ENCODE peak calls at places on chromosomes 16 and 17, in four cellular contexts. R is K562, C is H1, V is HepG2. A is an unnamed sample.

GRCh38 chr17:12789976-12790805 is 893 bp downstream of the ARHGAP44 start:
- DNase-seq in R (no peak), C (no peak), V (no peak), A (no peak)

GRCh38 chr16:9844361-9844760 is 337.9 kb downstream of the GRIN2A start:
- DNase-seq in R (no peak), C (no peak), V (no peak), A (peak)

GRCh38 chr17:45902892-45903346 is 8.6 kb downstream of the MAPT start:
- DNase-seq in R (peak), C (no peak), V (peak), A (peak)

GRCh38 chr16:37511-37910 is 15.9 kb downstream of the POLR3K start:
- DNase-seq in R (no peak), C (no peak), V (no peak), A (no peak)

GRCh38 chr17:40499551-40500189 is 1.8 kb downstream of the TNS4 start:
- DNase-seq in R (no peak), C (no peak), V (peak), A (peak)

GRCh38 chr17:81161536-81161935 is 3.8 kb upstream of the PVALEF start:
- DNase-seq in R (no peak), C (no peak), V (no peak), A (no peak)

GRCh38 chr17:81484195-81484979 is 28.2 kb downstream of the ACTG1 start:
- DNase-seq in R (peak), C (peak), V (peak), A (peak)

GRCh38 chr16:84735846-84736586 is 36.2 kb downstream of the USP10 start:
- DNase-seq in R (no peak), C (no peak), V (peak), A (no peak)

GRCh38 chr17:4536742-4537411 is 18.3 kb downstream of the MYBBP1A start:
- DNase-seq in R (no peak), C (no peak), V (no peak), A (no peak)

GRCh38 chr17:78645421-78646295 is 68.5 kb upstream of the DNAH17 start:
- DNase-seq in R (no peak), C (no peak), V (no peak), A (peak)

GRCh38 chr16:51049678-51050378 is 101.2 kb downstream of the SALL1 start:
- DNase-seq in R (peak), C (no peak), V (no peak), A (no peak)

GRCh38 chr17:78724544-78724943 is 57.5 kb downstream of the CYTH1 start:
- DNase-seq in R (no peak), C (no peak), V (no peak), A (no peak)

GRCh38 chr17:3033741-3034577 is 29.4 kb downstream of the OR1D5 start:
- DNase-seq in R (no peak), C (no peak), V (no peak), A (no peak)

GRCh38 chr16:11263737-11264136 is 5.4 kb downstream of the TNP2 start:
- DNase-seq in R (no peak), C (no peak), V (no peak), A (no peak)

GRCh38 chr16:81703177-81704155 is 75.6 kb upstream of the PLCG2 start:
- DNase-seq in R (no peak), C (no peak), V (no peak), A (peak)

GRCh38 chr16:30697264-30698138 is 1.5 kb upstream of the SRCAP start:
- DNase-seq in R (peak), C (peak), V (no peak), A (peak)

GRCh38 chr17:80746262-80746935 is 201.8 kb downstream of the RPTOR start:
- DNase-seq in R (no peak), C (no peak), V (no peak), A (no peak)

GRCh38 chr17:74180336-74180735 is 23.1 kb upstream of the RPL38 start:
- DNase-seq in R (no peak), C (no peak), V (no peak), A (no peak)

GRCh38 chr17:59370580-59371299 is 39.3 kb downstream of the YPEL2 start:
- DNase-seq in R (no peak), C (no peak), V (no peak), A (no peak)

GRCh38 chr17:81844887-81845286 is 10.0 kb upstream of the PPP1R27 start:
- DNase-seq in R (no peak), C (no peak), V (no peak), A (no peak)

GRCh38 chr17:5762191-5762590 is 177.9 kb upstream of the NLRP1 start:
- DNase-seq in R (no peak), C (no peak), V (no peak), A (no peak)

GRCh38 chr16:89919535-89920406 is 1.1 kb downstream of the MC1R start:
- DNase-seq in R (no peak), C (no peak), V (no peak), A (no peak)

GRCh38 chr17:75047398-75048098 is 523 bp downstream of the KCTD2 start:
- DNase-seq in R (no peak), C (no peak), V (no peak), A (no peak)

GRCh38 chr16:13376174-13376573 is 474.8 kb downstream of the SHISA9 start:
- DNase-seq in R (no peak), C (no peak), V (no peak), A (no peak)

GRCh38 chr16:68408967-68409366 is 39.3 kb downstream of the SMPD3 start:
- DNase-seq in R (no peak), C (peak), V (no peak), A (no peak)

GRCh38 chr16:68404736-68405345 is 43.5 kb downstream of the SMPD3 start:
- DNase-seq in R (no peak), C (no peak), V (no peak), A (no peak)

GRCh38 chr16:68406458-68407041 is 41.8 kb downstream of the SMPD3 start:
- DNase-seq in R (no peak), C (no peak), V (no peak), A (no peak)

GRCh38 chr16:68411086-68411485 is 37.2 kb downstream of the SMPD3 start:
- DNase-seq in R (no peak), C (no peak), V (no peak), A (no peak)

GRCh38 chr16:68408428-68408827 is 39.9 kb downstream of the SMPD3 start:
- DNase-seq in R (no peak), C (no peak), V (no peak), A (no peak)
- H3K4me2 ChIP-seq in R (no peak), C (peak), V (no peak), A (no peak)

DNA sequence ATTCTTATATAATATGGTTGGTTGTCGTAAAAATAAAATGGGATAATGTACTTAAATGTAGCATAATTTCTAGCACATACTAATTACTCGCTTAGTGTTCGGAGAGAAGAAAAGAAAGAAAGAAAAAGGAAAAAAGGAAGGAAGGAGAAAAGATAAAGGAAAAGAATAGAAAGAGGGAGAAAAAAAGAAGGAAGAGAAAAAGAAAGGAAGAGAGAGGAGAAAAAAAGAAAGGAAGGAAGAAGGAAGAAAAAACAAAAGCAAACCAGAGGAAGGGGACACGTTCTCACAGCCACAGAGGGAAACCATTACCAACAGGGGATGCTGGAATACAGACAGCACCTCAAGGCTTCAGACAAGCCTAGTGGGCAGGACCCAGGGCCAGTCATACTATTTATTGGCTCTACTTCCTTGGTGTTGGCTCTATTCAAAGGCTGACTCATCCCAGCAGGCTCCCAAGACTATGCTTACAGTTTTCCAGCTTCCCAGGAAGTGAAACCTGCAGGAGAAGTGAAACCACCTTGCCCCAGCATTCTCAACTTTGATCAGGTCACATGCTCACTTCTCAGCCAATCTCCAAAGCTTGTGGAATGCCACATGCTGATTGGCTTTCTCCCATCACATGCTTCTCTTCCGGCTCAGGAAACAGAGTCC is 273.5 kb upstream of the IRX5 start:
- DNase-seq in R (no peak), C (no peak), V (no peak), A (peak)
- TF ChIP-seq RAD21 in R (no peak), C (no peak), V (no peak), A (no peak)

GRCh38 chr17:49634487-49634865 is 43.4 kb downstream of the SPOP start:
- DNase-seq in R (no peak), C (no peak), V (no peak), A (no peak)
- TF ChIP-seq PHF8 in R (no peak), C (no peak), V (no peak), A (no peak)

DNA sequence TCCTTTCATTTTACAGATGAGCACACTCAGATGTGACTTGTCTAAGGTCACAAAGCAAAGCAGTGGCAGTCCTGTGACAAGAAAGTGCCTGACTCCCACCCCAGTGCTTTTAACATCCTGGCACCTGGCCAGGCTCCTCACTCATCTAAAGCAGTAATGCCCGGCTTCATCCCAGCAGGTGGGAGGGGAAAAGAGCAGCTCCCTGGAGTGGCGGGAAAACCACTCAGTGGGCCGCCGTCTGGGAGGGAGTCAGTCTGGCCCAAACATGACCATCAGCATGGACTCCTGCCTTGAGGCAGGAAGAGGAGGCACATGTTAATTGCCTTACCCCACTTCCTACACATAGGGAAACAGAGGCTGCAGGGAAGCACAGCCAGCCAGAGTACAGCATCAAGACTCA is 2.6 kb downstream of the PCGF2 start:
- DNase-seq in R (no peak), C (no peak), V (peak), A (no peak)
- H3K4me2 ChIP-seq in R (no peak), C (peak), V (peak), A (peak)

A was measured in A549.